ENCODE peak calls at places on chromosomes 5 and 9, in four cellular contexts. X is germinal center, P is T1000, H is EL. Q is an unnamed sample.
A peak's percentile ranks its signal among the peaks of the same experiment; 100 is the strongest.

GRCh38 chr9:89999534-90000370 is 394.9 kb downstream of the GADD45G start:
- DNase-seq in X (peak; percentile 72), P (no peak), H (no peak), Q (no peak)

GRCh38 chr5:171450423-171451246 is 31.2 kb downstream of the FGF18 start:
- DNase-seq in X (no peak), P (peak; percentile 61), H (peak; percentile 81), Q (peak; percentile 81)

GRCh38 chr5:174082286-174082685 is 36.8 kb downstream of the NSG2 start:
- DNase-seq in X (no peak), P (no peak), H (peak; percentile 10), Q (no peak)

GRCh38 chr9:69397384-69398214 is 72.6 kb downstream of the ENTREP1 start:
- DNase-seq in X (no peak), P (no peak), H (peak; percentile 7), Q (no peak)

GRCh38 chr9:114465906-114466900 is 39.1 kb downstream of the WHRN start:
- DNase-seq in X (no peak), P (no peak), H (no peak), Q (no peak)

GRCh38 chr9:70085241-70085640 is 41.6 kb downstream of the MAMDC2 start:
- DNase-seq in X (no peak), P (no peak), H (peak; percentile 29), Q (no peak)

GRCh38 chr5:115337882-115338281 is 41.4 kb upstream of the CCDC112 start:
- DNase-seq in X (no peak), P (no peak), H (no peak), Q (no peak)

GRCh38 chr5:35129921-35130485 is 82.3 kb upstream of the AGXT2 start:
- DNase-seq in X (no peak), P (peak; percentile 59), H (peak; percentile 70), Q (no peak)